ENCODE peak calls at places on chromosomes 1 and 21, in eight cellular contexts. J is foreskin fibroblast, P is epithelial cell of esophagus, R is mesenchymal stem cell, E is AG04450, M is uterus, T is mucosa of descending colon, S is tibial artery. A is an unnamed sample.

GRCh38 chr1:221494670-221495069 is 247.2 kb downstream of the DUSP10 start:
- DNase-seq in J (no peak), P (peak), R (no peak), E (no peak), M (no peak), T (no peak), S (no peak), A (no peak)

GRCh38 chr1:94658221-94658620 is 116.7 kb upstream of the F3 start:
- DNase-seq in J (peak), P (peak), R (peak), E (no peak), M (no peak), T (no peak), S (peak), A (no peak)

GRCh38 chr1:183977717-183978116 is 59.8 kb downstream of the COLGALT2 start:
- DNase-seq in J (no peak), P (no peak), R (no peak), E (no peak), M (no peak), T (no peak), S (no peak), A (no peak)

GRCh38 chr21:16633851-16634521 is 878.9 kb upstream of the CXADR start:
- DNase-seq in J (no peak), P (no peak), R (no peak), E (no peak), M (no peak), T (no peak), S (no peak), A (no peak)

GRCh38 chr21:45022736-45023135 is 51.6 kb upstream of the ADARB1 start:
- DNase-seq in J (no peak), P (no peak), R (no peak), E (no peak), M (no peak), T (no peak), S (no peak), A (no peak)

GRCh38 chr1:51829058-51829457 is 49.5 kb downstream of the NRDC start:
- DNase-seq in J (no peak), P (peak), R (no peak), E (no peak), M (no peak), T (no peak), S (no peak), A (no peak)

GRCh38 chr1:51325391-51325790 is 5.0 kb downstream of the TTC39A start:
- DNase-seq in J (no peak), P (no peak), R (no peak), E (no peak), M (no peak), T (no peak), S (no peak), A (no peak)

GRCh38 chr1:79705218-79705617 is 698.7 kb upstream of the ADGRL4 start:
- DNase-seq in J (no peak), P (no peak), R (no peak), E (no peak), M (no peak), T (no peak), S (no peak), A (no peak)

GRCh38 chr1:200991039-200991698 is 32.3 kb downstream of the KIF21B start:
- DNase-seq in J (no peak), P (no peak), R (no peak), E (no peak), M (no peak), T (no peak), S (no peak), A (no peak)

DNA sequence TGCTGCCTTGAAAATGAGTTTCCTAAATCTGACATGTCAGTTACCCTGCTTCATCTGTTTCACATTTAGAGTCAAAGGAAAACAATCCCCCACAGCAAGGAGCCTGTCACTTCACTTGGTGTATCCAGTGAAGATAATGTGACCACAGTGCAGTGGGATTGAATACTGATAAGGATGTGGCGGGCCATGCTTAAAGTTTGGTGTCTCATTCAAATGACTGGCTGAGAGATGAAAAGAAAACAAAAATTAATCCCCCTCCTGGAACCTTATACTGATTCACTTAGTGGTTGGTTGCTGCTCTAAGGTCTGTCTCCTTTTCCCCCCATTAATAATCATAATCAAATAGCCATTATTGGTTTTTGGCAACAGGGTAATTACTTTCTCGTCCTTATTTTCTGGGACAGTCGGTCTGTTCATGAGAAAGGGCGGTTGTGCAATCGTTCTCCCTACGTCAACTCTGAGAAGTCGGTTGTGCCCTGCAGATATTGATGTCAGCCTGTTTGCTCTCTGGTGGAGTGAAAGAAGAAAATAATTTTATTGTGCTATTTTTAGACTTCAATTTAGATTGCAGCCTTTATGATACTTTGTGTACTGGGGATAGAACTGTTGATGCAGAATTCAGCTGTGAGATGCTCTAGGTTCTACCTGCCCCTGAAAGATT is 360.2 kb downstream of the DISC1 start:
- DNase-seq in J (peak), P (peak), R (no peak), E (no peak), M (no peak), T (no peak), S (no peak), A (peak)
- H3K4me3 ChIP-seq in J (no peak), P (no peak), R (no peak), E (no peak), M (no peak), T (no peak), S (no peak), A (no peak)

GRCh38 chr1:167059729-167060107 is 30.5 kb downstream of the GPA33 start:
- DNase-seq in J (no peak), P (no peak), R (no peak), E (no peak), M (no peak), T (no peak), S (no peak), A (no peak)
- H3K4me3 ChIP-seq in J (no peak), P (no peak), R (no peak), E (no peak), M (no peak), T (no peak), S (no peak), A (no peak)

GRCh38 chr1:235867903-235868469 is 1.3 kb upstream of the LYST start:
- DNase-seq in J (no peak), P (no peak), R (no peak), E (no peak), M (no peak), T (no peak), S (no peak), A (peak)

GRCh38 chr1:235866207-235866912 is at the start of gene LYST:
- DNase-seq in J (peak), P (peak), R (peak), E (no peak), M (peak), T (peak), S (peak), A (no peak)

GRCh38 chr1:235865565-235866206 is 1.0 kb downstream of the LYST start:
- DNase-seq in J (no peak), P (peak), R (no peak), E (no peak), M (no peak), T (no peak), S (no peak), A (no peak)

GRCh38 chr1:235864965-235865525 is 1.7 kb downstream of the LYST start:
- DNase-seq in J (no peak), P (no peak), R (peak), E (no peak), M (no peak), T (no peak), S (no peak), A (no peak)

DNA sequence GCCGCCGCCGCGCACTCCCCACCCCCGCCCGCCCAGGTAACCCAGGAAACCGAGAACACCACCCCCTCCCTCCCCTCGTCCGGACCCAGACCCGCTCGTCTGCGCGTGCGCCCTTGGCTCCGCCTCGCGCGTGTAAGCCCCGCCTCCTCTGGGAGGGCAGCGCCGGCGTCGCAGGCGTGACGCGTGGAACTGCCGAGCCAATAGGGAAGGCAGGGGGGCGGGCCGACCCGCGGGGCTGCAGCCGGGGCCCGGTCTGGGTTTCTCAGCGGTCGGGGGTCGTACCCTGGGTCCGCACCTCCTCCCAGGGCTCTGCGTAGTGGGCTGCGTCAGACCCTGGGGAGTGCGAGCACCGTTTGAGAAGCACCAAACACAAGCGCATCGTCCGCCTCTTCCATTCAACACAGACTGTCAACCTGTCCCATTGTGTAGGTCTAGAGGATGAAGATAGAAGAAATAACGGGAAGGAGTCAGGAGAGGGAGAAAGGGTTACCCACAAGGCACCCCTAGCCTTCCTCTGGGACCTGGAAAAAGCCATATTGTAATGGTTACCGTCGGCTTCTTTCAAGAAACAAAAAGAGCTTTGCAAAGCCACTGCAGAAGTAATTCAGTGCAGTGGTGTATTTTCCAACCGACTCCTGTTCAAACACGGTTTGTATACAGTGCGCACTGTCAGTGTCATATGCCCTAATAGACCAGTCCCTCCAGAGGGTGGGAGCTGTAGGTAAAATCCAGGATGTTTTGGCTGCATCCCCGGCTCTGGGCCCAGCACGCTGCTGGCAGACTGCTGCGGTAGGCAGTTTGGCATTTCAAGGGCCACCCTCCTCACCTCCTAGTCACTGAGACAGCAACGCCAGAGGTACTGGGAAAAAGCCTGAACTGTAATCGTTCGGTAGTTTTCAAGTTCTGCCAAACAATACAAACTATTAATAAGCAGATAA is 476 bp upstream of the LYST start:
- DNase-seq in J (peak), P (peak), R (peak), E (peak), M (peak), T (peak), S (peak), A (peak)
- H3K4me3 ChIP-seq in J (peak), P (peak), R (peak), E (peak), M (peak), T (peak), S (peak), A (peak)

GRCh38 chr1:167627615-167627864 is 2.5 kb upstream of the RCSD1 start:
- DNase-seq in J (no peak), P (no peak), R (no peak), E (no peak), M (no peak), T (no peak), S (no peak), A (no peak)
- H3K4me3 ChIP-seq in J (no peak), P (no peak), R (no peak), E (no peak), M (no peak), T (no peak), S (no peak), A (peak)

A was measured in Jurkat, Clone E6-1.